ENCODE peak calls at places on chromosomes 5 and 9, in five cellular contexts. E is IMR-90, H is mesenchymal stem cell, L is H1, N is trophoblast cell. D is an unnamed sample.

GRCh38 chr9:109968702-109969450 is 188.9 kb downstream of the PALM2AKAP2 start:
- DNase-seq in H (peak), N (no peak), L (peak), E (peak), D (no peak)

GRCh38 chr9:137150485-137151060 is 11.6 kb downstream of the GRIN1 start:
- DNase-seq in N (peak), L (no peak), E (no peak), H (peak), D (no peak)

GRCh38 chr9:73200694-73201432 is 49.2 kb downstream of the ANXA1 start:
- DNase-seq in L (no peak), N (no peak), H (peak), E (peak), D (peak)

GRCh38 chr9:124266139-124266825 is 8.5 kb downstream of the NEK6 start:
- DNase-seq in L (no peak), N (no peak), E (peak), H (peak), D (no peak)

GRCh38 chr5:1053391-1054017 is 44.9 kb downstream of the NKD2 start:
- DNase-seq in N (no peak), L (no peak), H (no peak), E (no peak), D (no peak)

GRCh38 chr9:126956929-126957686 is 42.5 kb downstream of the RALGPS1 start:
- DNase-seq in L (peak), E (peak), N (no peak), H (peak), D (peak)

GRCh38 chr5:37495210-37495609 is 116.1 kb downstream of the WDR70 start:
- DNase-seq in L (no peak), E (peak), H (peak), N (no peak), D (no peak)

GRCh38 chr5:157222506-157223230 is 42.0 kb downstream of the ITK start:
- DNase-seq in H (peak), E (peak), L (no peak), N (peak), D (no peak)

GRCh38 chr5:170623576-170624181 is 119.9 kb downstream of the KCNIP1 start:
- DNase-seq in E (peak), N (peak), H (peak), L (peak), D (no peak)

GRCh38 chr5:59287884-59288283 is 605.6 kb downstream of the PDE4D start:
- DNase-seq in N (no peak), L (no peak), H (no peak), E (no peak), D (no peak)

GRCh38 chr5:59285300-59286017 is 608.1 kb downstream of the PDE4D start:
- DNase-seq in N (no peak), E (no peak), H (no peak), L (no peak), D (no peak)

GRCh38 chr5:59286510-59286909 is 607.0 kb downstream of the PDE4D start:
- DNase-seq in L (no peak), H (no peak), N (no peak), E (no peak), D (no peak)

GRCh38 chr5:59287361-59287760 is 606.2 kb downstream of the PDE4D start:
- DNase-seq in L (no peak), N (no peak), E (no peak), H (no peak), D (no peak)
- H3K27ac ChIP-seq in L (no peak), N (peak), E (no peak), H (no peak), D (no peak)

DNA sequence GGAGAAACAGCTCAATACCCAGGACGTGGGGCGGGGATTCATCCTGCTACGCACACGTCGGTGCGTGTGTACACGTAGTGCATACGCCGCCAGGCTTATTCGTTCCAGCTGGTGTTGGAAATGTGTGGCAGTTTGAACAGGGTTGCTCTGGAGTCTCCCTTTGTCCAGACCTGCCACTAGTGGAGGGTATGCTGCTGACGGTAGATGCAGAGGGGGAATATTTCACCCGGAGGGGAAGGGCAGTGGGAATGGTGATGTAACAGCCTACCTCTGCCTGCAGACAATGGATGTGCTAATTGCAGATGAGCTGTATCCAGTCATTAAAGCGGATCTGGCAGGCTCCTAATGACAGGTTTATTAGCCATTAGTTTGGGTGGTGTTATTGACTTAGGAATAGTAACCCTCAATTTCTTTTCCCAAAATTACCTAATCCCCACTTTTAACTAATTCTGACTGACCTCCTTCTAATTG is 142.7 kb downstream of the PAX5 start:
- DNase-seq in H (no peak), L (no peak), E (no peak), N (peak), D (no peak)
- H3K4me3 ChIP-seq in H (no peak), L (no peak), E (no peak), N (peak), D (no peak)

GRCh38 chr9:14424983-14425382 is 111.0 kb upstream of the NFIB start:
- DNase-seq in L (no peak), N (peak), E (no peak), H (no peak), D (no peak)
- H4K91ac ChIP-seq in L (no peak), N (no peak), E (peak), H (no peak), D (no peak)

DNA sequence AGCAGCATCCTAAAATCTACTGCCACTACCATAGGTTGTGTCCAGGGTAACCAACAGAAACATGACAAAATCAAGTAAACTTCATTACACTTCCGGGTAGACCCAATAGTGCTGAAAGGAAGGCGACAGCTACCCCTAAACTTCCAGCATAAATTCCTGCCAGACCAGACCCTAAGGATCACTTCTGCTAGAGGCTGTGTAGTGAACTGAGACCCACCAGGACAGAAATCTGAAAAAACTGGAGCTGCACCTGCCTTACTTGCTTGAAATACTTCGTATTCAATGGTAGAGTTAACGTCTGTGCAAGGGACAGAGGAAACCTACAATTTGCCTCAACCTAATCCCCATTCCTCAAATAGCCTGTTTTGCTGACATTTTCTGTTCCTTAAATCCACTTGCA is 1.0 kb upstream of the SECISBP2 start:
- DNase-seq in L (no peak), H (peak), E (no peak), N (no peak), D (no peak)
- H3K27ac ChIP-seq in L (peak), H (peak), E (no peak), N (no peak), D (no peak)